ENCODE peak calls at places on chromosome 4, in four cellular contexts. K is choroid plexus epithelial cell; A is CD4-positive, alpha-beta memory T cell; H is AG04450. C is an unnamed sample.

GRCh38 chr4:185817403-185817818 is 5.4 kb upstream of the SORBS2 start:
- DNase-seq in K (no peak), H (no peak), A (no peak), C (no peak)

GRCh38 chr4:70277121-70277520 is 34.7 kb downstream of the CSN3 start:
- DNase-seq in K (no peak), H (no peak), A (no peak), C (no peak)

GRCh38 chr4:24853142-24853541 is 57.8 kb downstream of the SOD3 start:
- DNase-seq in K (peak), A (no peak), H (no peak), C (no peak)

GRCh38 chr4:100721077-100721476 is 203.3 kb upstream of the EMCN start:
- DNase-seq in H (no peak), A (no peak), K (no peak), C (peak)

GRCh38 chr4:15262396-15262795 is 165.4 kb upstream of the C1QTNF7 start:
- DNase-seq in H (no peak), K (peak), A (no peak), C (no peak)

GRCh38 chr4:123823244-123823643 is 426.6 kb downstream of the SPRY1 start:
- DNase-seq in A (no peak), K (no peak), H (no peak), C (no peak)

GRCh38 chr4:23915459-23916132 is 25.7 kb upstream of the PPARGC1A start:
- DNase-seq in K (no peak), H (no peak), A (no peak), C (no peak)

GRCh38 chr4:1598641-1599481 is 85.3 kb downstream of the FAM53A start:
- DNase-seq in K (no peak), A (peak), H (no peak), C (no peak)

GRCh38 chr4:14958436-14958835 is 43.8 kb upstream of the CPEB2 start:
- DNase-seq in K (no peak), A (no peak), H (no peak), C (no peak)

DNA sequence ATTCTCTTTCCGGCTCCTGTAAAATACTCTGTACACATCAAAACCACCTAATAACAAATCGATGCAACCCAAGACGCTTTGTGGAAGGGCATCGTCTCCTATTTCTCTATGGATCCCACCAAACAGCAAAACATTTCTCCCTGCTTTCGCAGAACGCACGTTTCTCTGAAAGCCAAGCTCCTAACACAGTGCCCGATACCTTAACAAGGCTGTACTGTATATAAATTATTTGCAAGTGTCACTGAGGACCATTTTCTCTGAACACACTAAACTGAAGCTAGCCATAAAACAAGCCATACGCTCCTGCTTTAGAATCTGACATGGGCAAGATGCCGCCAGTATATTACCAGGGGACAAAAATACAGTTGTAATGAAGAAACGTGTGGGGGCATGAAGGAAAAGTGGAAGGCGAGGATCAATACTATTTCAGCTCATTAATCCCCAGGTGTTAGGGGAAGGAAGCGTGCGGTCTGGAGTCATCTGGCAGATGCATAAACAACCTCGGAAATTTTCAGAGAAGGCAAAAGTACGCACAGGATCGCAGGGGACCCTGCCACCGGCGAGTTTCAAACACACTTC is 715 bp downstream of the KCNIP4 start:
- DNase-seq in A (no peak), H (no peak), K (no peak), C (no peak)
- H3K4me3 ChIP-seq in A (no peak), H (no peak), K (peak), C (no peak)

DNA sequence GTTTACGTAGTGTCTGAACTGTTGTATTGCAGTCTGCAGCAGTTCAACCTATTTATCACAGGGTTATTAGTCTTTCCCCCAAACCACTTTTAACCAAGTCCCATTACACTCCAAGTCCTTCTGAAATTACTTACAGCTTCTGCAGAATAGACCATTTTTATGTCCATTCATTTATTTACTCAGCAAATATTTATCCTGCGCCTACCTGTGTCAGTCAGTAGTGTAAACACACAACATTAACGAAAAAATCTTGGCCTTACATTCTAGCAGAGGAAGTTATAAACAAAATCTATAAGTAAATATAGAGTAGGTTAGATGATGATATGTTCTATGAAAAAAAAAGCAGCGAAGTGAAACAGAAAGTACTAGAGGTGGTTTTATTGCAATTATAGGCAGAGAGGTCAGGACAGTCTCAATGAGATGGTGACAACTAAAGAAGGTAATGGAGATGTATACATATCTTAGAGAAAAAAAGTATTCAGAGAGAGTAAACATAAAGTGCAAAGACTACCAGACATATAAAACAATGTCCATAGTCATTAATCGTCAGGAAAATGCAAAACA is 534.7 kb downstream of the KCNIP4 start:
- DNase-seq in K (no peak), H (no peak), A (no peak), C (no peak)
- H3K4me3 ChIP-seq in K (no peak), H (no peak), A (no peak), C (no peak)

GRCh38 chr4:177127658-177128057 is 182.0 kb upstream of the NEIL3 start:
- DNase-seq in H (no peak), A (no peak), K (peak), C (no peak)
- H3K4me3 ChIP-seq in H (no peak), A (no peak), K (no peak), C (no peak)

GRCh38 chr4:2861631-2862436 is 18.2 kb downstream of the ADD1 start:
- DNase-seq in K (no peak), H (no peak), A (no peak), C (peak)
- H3K4me3 ChIP-seq in K (no peak), H (no peak), A (no peak), C (no peak)

DNA sequence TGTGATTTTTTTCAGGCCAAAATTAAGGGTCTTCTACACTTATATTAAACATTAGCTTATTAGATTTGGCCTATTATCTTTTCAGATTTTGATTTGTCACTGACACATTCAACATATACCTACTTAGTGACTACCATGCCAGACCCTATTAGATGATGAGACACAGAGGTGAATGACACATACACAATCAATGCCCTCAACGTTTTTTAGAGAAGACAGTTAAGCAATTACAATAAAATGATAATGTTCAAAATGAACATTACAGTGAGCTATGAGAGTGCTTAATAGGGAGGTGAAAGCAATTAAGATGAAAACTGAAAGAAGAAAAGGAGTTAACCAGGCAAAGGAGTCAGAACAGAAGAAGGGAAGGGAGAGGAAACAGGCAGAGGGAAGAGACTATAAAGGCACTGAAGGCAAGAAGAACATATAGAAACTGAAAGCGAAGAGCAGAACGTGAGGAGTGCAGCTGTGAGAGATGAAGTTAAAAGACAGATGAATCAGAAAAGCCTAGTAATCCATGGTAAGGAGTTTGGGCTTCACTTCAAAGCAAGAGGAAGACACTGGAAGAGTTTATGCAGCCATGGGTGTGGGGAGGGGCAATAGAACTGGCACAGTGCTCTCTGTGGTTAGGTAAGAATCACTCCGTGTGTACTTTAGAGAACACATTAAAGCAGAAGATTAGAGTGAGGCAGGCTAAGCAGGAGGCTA is 119.0 kb downstream of the REELD1 start:
- DNase-seq in H (peak), K (peak), A (no peak), C (peak)
- H3K4me3 ChIP-seq in H (peak), K (peak), A (no peak), C (peak)

GRCh38 chr4:133150643-133151300 is 1.7 kb downstream of the PCDH10 start:
- DNase-seq in H (no peak), K (peak), A (no peak), C (no peak)
- H3K4me3 ChIP-seq in H (peak), K (peak), A (no peak), C (no peak)

DNA sequence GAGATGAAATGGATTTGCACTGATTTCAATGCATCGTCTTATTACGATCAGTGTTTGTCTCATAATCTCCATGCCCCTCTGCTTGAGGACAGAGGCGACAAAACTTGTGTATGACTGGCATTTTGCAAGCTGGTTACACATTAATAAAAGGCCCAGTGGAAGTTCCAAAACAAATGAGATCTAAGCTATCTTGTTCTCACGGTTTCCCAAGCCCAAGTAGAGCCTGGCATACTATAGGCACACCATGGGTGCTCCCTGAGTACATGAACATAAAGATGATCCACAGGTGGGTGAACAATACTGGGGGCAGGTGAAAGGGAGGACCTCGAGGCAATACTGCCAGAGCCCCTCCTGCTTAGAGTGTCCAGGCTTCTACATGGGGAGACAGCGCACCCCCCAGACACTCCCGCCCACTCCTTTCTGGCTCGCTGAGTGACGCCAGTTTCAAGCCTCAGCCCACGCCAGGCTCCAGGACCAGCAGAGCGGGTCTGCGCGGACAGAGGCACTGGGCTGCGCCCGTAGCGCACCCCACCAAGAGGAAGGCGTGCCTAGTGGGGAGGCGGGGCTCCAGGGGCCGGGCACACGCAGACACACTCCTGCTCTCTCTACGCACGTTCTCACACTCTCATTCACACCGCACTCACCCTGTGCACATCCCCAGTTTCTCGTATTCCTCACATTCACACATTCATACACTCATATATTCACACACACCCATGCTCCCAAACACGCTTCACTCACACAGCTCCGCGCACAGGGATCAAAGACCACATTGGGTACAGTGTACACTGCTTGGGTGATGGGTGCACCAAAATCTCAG is 8.9 kb upstream of the GSX2 start:
- DNase-seq in H (no peak), K (peak), A (no peak), C (peak)
- H3K4me3 ChIP-seq in H (peak), K (peak), A (peak), C (peak)